ENCODE peak calls at places on chromosomes 7 and 10, in eight cellular contexts. C is stimulated activated CD8-positive, alpha-beta memory T cell treated with anti-CD3 and anti-CD28 coated beads, Interleukin-2, amount 100 ng/mL, for 48 hours; P is HT1080; F is T-helper 2 cell; R is astrocyte; W is NCI-H446 treated with DMSO at 0.1 percent for 48 hours; H is activated T-cell treated with anti-CD3 and anti-CD28 coated beads for 4 hours; J is amniotic stem cell. D is an unnamed sample.

GRCh38 chr7:91632948-91633519 is 247.5 kb downstream of the MTERF1 start:
- DNase-seq in C (no peak), F (no peak), R (no peak), W (no peak), J (no peak), H (no peak), P (no peak), D (no peak)

GRCh38 chr7:47571355-47572100 is 10.4 kb downstream of the TNS3 start:
- DNase-seq in R (peak), J (no peak), H (no peak), P (no peak), W (no peak), C (no peak), F (no peak), D (no peak)

GRCh38 chr10:43218951-43219837 is 47.7 kb downstream of the RASGEF1A start:
- DNase-seq in P (no peak), H (no peak), R (no peak), W (no peak), F (no peak), J (no peak), C (no peak), D (no peak)

GRCh38 chr10:58023341-58024073 is 244.2 kb downstream of the IPMK start:
- DNase-seq in P (peak), W (no peak), R (peak), C (no peak), H (no peak), J (peak), F (no peak), D (no peak)

GRCh38 chr7:35749548-35749947 is 51.3 kb upstream of the SEPTIN7 start:
- DNase-seq in C (no peak), J (no peak), F (no peak), W (no peak), P (no peak), R (no peak), H (no peak), D (no peak)

GRCh38 chr7:43531700-43532099 is 51.2 kb upstream of the STK17A start:
- DNase-seq in H (no peak), F (no peak), P (no peak), R (no peak), J (no peak), C (no peak), W (peak), D (peak)

GRCh38 chr10:59387951-59388431 is 25.6 kb upstream of the FAM13C start:
- DNase-seq in C (no peak), R (peak), J (no peak), W (no peak), P (peak), H (no peak), F (no peak), D (no peak)

GRCh38 chr7:77417801-77418200 is 1.7 kb upstream of the GSAP start:
- DNase-seq in F (no peak), R (no peak), P (no peak), W (no peak), C (no peak), J (no peak), H (no peak), D (no peak)

GRCh38 chr10:75542902-75543301 is 111.5 kb downstream of the LRMDA start:
- DNase-seq in P (no peak), J (no peak), H (no peak), C (no peak), F (no peak), W (no peak), R (peak), D (no peak)

GRCh38 chr10:72267819-72268404 is 5.8 kb upstream of the DDIT4 start:
- DNase-seq in F (no peak), H (no peak), R (no peak), W (no peak), J (no peak), C (no peak), P (no peak), D (no peak)

GRCh38 chr7:154915600-154915999 is 87.3 kb downstream of the PAXIP1 start:
- DNase-seq in P (no peak), H (no peak), J (no peak), W (no peak), C (no peak), F (no peak), R (no peak), D (no peak)

GRCh38 chr10:71835671-71836593 is 15.1 kb downstream of the PSAP start:
- DNase-seq in C (no peak), J (peak), R (peak), P (no peak), F (no peak), W (peak), H (no peak), D (peak)

GRCh38 chr7:120996333-120996982 is 7.9 kb downstream of the CPED1 start:
- DNase-seq in H (no peak), R (peak), J (peak), C (no peak), F (no peak), P (peak), W (peak), D (no peak)

GRCh38 chr7:117808910-117809705 is 64.1 kb downstream of the CTTNBP2 start:
- DNase-seq in H (no peak), R (peak), C (no peak), W (no peak), J (no peak), F (no peak), P (no peak), D (no peak)

GRCh38 chr10:115163129-115163528 is 70.0 kb downstream of the ATRNL1 start:
- DNase-seq in W (no peak), J (no peak), F (no peak), R (no peak), H (no peak), C (no peak), P (no peak), D (no peak)

GRCh38 chr10:7895699-7896090 is 77.4 kb downstream of the TAF3 start:
- DNase-seq in P (no peak), R (no peak), H (no peak), J (no peak), F (no peak), C (no peak), W (no peak), D (no peak)

GRCh38 chr7:128117691-128118090 is 86.5 kb upstream of the LRRC4 start:
- DNase-seq in F (no peak), W (no peak), J (no peak), R (no peak), C (no peak), H (no peak), P (no peak), D (no peak)

GRCh38 chr10:79102056-79102874 is 33.5 kb downstream of the ZMIZ1 start:
- DNase-seq in P (peak), C (no peak), J (no peak), R (peak), H (no peak), F (no peak), W (peak), D (peak)

GRCh38 chr10:110780704-110781103 is 91.0 kb upstream of the PDCD4 start:
- DNase-seq in H (no peak), J (no peak), C (no peak), R (no peak), W (no peak), F (no peak), P (no peak), D (peak)

GRCh38 chr7:157418204-157419029 is 81.6 kb downstream of the DNAJB6 start:
- DNase-seq in J (no peak), F (no peak), H (no peak), P (no peak), R (no peak), C (no peak), W (no peak), D (no peak)

GRCh38 chr7:130920122-130920521 is 186.1 kb upstream of the KLF14 start:
- DNase-seq in R (no peak), P (no peak), H (no peak), J (no peak), W (no peak), F (no peak), C (no peak), D (no peak)

GRCh38 chr7:80719261-80719660 is 80.8 kb downstream of the CD36 start:
- DNase-seq in R (peak), C (no peak), P (no peak), H (no peak), F (no peak), J (peak), W (no peak), D (no peak)

GRCh38 chr10:95309958-95310357 is 19.2 kb upstream of the PDLIM1 start:
- DNase-seq in R (no peak), H (no peak), F (no peak), J (no peak), P (no peak), W (no peak), C (no peak), D (no peak)

GRCh38 chr7:29322023-29322712 is 127.6 kb downstream of the CHN2 start:
- DNase-seq in W (no peak), C (no peak), R (no peak), J (no peak), F (no peak), P (no peak), H (no peak), D (no peak)

GRCh38 chr7:55534262-55534915 is 37.9 kb downstream of the VOPP1 start:
- DNase-seq in H (peak), F (peak), R (peak), C (peak), J (peak), W (no peak), P (peak), D (no peak)

GRCh38 chr10:57905866-57906265 is 361.8 kb downstream of the IPMK start:
- DNase-seq in F (no peak), J (no peak), R (no peak), W (no peak), H (no peak), C (no peak), P (no peak), D (no peak)

GRCh38 chr10:97575101-97575668 is 2.6 kb downstream of the ANKRD2 start:
- DNase-seq in R (no peak), F (no peak), H (no peak), P (no peak), J (no peak), W (no peak), C (no peak), D (no peak)

GRCh38 chr10:28768227-28768626 is 90.9 kb downstream of the BAMBI start:
- DNase-seq in F (no peak), R (no peak), C (no peak), W (no peak), J (no peak), P (no peak), H (no peak), D (no peak)

GRCh38 chr7:156184164-156184563 is 371.9 kb upstream of the SHH start:
- DNase-seq in F (no peak), C (no peak), P (no peak), H (no peak), J (no peak), W (no peak), R (no peak), D (no peak)

GRCh38 chr10:68088744-68089143 is 13.7 kb upstream of the HERC4 start:
- DNase-seq in P (no peak), F (no peak), R (peak), H (no peak), J (no peak), C (no peak), W (no peak), D (no peak)

GRCh38 chr10:103820101-103821062 is 35.0 kb downstream of the SH3PXD2A start:
- DNase-seq in C (no peak), R (peak), J (no peak), H (no peak), F (no peak), P (no peak), W (peak), D (peak)

GRCh38 chr10:131795761-131796160 is 105.0 kb upstream of the PPP2R2D start:
- DNase-seq in F (no peak), R (no peak), P (no peak), H (no peak), C (no peak), W (no peak), J (no peak), D (no peak)

GRCh38 chr10:113474756-113475155 is 78.1 kb upstream of the HABP2 start:
- DNase-seq in F (no peak), C (no peak), H (no peak), R (no peak), J (no peak), P (no peak), W (no peak), D (no peak)

GRCh38 chr10:130686680-130687300 is 550.6 kb downstream of the GLRX3 start:
- DNase-seq in F (no peak), H (no peak), R (no peak), J (no peak), W (no peak), P (no peak), C (no peak), D (no peak)

D was measured in DMS 273 treated with DMSO at 0.1 percent for 48 hours.